ENCODE peak calls at places on chromosome 1, in seven cellular contexts. U is bronchial epithelial cell, M is WTC11, X is AG04450, N is upper lobe of right lung, V is psoas muscle, J is Peyer's patch. C is an unnamed sample.

GRCh38 chr1:205588691-205589445 is 42.9 kb downstream of the ELK4 start:
- DNase-seq in U (peak), N (peak), V (peak), J (peak), X (no peak), M (peak), C (no peak)

GRCh38 chr1:175338447-175339135 is 146.0 kb upstream of the KIAA0040 start:
- DNase-seq in N (no peak), M (peak), J (peak), V (no peak), U (peak), X (no peak), C (no peak)

GRCh38 chr1:33762099-33762830 is 101.6 kb upstream of the HMGB4 start:
- DNase-seq in U (no peak), N (no peak), M (no peak), J (no peak), V (no peak), X (peak), C (no peak)

GRCh38 chr1:99771522-99771921 is 5.1 kb upstream of the FRRS1 start:
- DNase-seq in X (no peak), V (no peak), J (no peak), U (no peak), M (no peak), N (no peak), C (no peak)

GRCh38 chr1:204565617-204566582 is 49.7 kb downstream of the MDM4 start:
- DNase-seq in X (peak), N (no peak), J (peak), U (peak), M (peak), V (no peak), C (no peak)

GRCh38 chr1:17244826-17245740 is 3.8 kb upstream of the PADI3 start:
- DNase-seq in X (no peak), J (no peak), U (peak), V (peak), N (no peak), M (no peak), C (no peak)

GRCh38 chr1:75954594-75954993 is 22.4 kb upstream of the ASB17 start:
- DNase-seq in N (no peak), U (peak), M (no peak), X (no peak), V (no peak), J (no peak), C (no peak)

GRCh38 chr1:154407866-154408777 is 3.0 kb downstream of the IL6R start:
- DNase-seq in X (no peak), U (no peak), M (no peak), N (peak), J (no peak), V (no peak), C (no peak)

GRCh38 chr1:59631561-59631960 is 183.2 kb upstream of the HOOK1 start:
- DNase-seq in V (no peak), X (no peak), J (no peak), N (no peak), M (no peak), U (peak), C (no peak)

GRCh38 chr1:110011527-110012041 is 22.8 kb upstream of the STRIP1 start:
- DNase-seq in X (peak), N (no peak), U (peak), M (no peak), J (peak), V (no peak), C (peak)
- TF ChIP-seq CTCF in X (peak), N (peak), U (peak), M (no peak), J (peak), V (peak), C (peak)

DNA sequence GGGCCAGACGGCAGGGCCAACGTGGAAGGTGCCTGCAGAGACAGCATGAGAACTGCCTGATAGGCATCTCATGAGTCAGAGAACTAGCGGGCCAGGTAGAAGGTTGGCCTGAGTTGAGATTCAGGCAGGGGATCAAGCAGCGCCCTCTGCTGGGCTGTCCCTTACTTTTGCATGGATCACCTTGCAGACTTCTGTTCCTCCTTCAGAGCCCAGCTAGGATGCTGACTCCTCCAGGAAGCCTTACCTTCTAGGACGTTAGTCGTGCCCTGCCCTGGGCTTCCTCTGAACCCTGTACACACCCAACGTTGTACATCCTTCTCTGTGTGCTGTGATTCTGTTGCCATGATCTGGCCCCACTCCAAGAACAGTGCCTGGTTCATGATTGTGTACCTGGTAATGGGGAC is 231.3 kb upstream of the VAMP3 start:
- DNase-seq in N (peak), M (peak), U (peak), J (peak), V (peak), X (no peak), C (no peak)
- TF ChIP-seq CTCF in N (peak), M (peak), U (peak), J (peak), V (peak), X (no peak), C (peak)

DNA sequence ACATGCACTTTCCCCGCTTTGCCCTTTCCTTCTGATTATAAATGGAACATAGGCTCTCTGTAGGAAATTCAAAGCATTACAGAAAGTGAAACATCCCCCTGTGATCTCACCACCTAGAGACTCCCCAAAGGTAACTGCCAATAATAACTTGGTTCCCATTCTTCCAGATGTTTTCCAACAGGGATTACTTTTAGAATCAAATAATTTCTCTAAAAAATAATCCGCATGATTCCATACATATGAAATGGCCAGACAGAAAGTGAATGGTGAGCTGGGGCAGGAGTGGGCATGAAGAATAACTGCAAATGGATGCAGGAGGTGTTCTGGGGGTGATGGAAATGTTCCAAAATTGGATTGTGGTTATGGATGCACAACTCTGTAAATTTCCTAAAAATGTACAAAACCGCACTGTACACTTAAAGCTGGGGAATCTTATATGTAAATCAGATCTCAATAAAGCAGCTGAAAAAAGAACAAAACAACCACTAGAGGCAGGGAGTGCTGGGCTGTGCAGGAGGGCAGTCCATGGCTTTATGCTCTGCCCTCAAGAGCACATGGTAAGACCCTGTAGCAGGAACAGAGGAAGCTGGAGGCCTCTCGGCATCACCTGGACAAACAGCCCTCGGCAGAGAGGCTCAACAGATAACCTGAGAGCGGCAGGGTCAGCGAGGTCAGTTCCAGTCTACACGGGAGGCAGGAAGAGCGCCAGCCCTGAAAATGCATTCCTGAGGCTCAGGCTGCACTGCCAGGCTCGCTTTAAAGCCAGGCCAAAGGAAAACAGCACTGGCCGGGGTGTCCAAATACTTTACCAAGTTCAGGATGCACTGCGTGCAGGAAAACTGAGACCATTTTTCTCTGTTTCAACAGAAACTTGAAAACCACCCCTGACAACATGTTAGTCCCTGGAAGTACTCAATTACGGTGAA is 39.7 kb downstream of the CAPZB start:
- DNase-seq in X (no peak), V (peak), J (no peak), U (no peak), N (peak), M (peak), C (no peak)
- TF ChIP-seq CTCF in X (peak), V (peak), J (no peak), U (peak), N (peak), M (no peak), C (no peak)

GRCh38 chr1:156492591-156493080 is 7.9 kb downstream of the MEF2D start:
- DNase-seq in M (no peak), U (no peak), X (no peak), N (peak), J (peak), V (peak), C (peak)
- TF ChIP-seq CTCF in M (no peak), U (no peak), X (no peak), N (no peak), J (no peak), V (no peak), C (no peak)

GRCh38 chr1:29960906-29961675 is 724.8 kb downstream of the PTPRU start:
- DNase-seq in V (no peak), N (no peak), U (no peak), X (no peak), M (peak), J (peak), C (no peak)
- TF ChIP-seq CTCF in V (no peak), N (no peak), U (no peak), X (no peak), M (no peak), J (no peak), C (no peak)

DNA sequence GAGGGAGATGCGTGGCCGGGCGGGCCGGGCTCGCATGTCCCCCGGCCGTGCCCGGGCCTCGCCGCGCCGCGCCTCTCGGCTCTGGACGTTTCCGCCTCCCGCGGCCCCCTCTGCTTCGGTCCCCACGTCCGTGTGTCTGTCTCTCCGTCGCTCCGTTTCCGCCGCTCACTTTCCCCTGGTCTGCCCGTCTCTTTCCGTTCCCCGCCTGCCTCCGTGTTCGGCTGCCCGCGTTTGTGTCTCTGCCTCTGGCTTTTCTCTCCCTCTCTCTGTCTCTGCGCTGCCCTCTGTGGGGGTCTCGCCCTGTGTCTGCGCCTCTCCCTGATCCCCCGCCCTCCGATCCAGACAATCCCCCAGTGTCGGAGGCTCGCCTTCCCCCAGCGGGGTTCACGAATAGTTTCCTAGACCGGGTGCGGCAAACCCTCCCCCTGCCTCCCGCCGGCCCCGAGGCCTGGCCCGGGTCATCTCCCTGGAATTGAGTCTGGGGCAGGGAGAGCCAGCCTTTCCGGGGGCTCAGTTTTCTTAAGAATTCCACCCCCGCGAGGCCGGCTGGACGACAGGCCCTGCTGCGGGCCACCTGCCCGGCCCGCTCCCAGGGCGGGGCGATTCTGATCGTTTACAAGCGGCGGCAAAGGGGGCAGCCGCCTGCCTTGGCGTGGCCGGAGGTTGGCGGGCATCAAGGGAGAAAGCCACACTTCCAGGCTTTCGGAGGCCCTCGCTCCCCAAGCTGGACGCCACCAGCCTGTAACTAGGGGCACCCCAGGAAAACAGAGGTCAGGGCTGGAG is 841 bp downstream of the NBL1 start:
- DNase-seq in M (peak), U (no peak), J (peak), X (no peak), V (peak), N (no peak), C (no peak)
- TF ChIP-seq CTCF in M (no peak), U (no peak), J (no peak), X (no peak), V (no peak), N (no peak), C (no peak)